ENCODE peak calls at places on chromosomes 11 and 22, in six cellular contexts. W, I, B, M, L and H are unnamed samples.

GRCh38 chr11:995752-996420 is 40.6 kb downstream of the MUC6 start:
- DNase-seq in W (no peak), I (no peak), M (no peak), L (no peak), B (no peak), H (no peak)

GRCh38 chr11:6206456-6207180 is 1.3 kb downstream of the C11orf42 start:
- DNase-seq in B (peak), L (no peak), M (no peak), W (no peak), I (no peak), H (peak)

GRCh38 chr11:9362393-9362863 is 22.0 kb upstream of the IPO7 start:
- DNase-seq in B (peak), I (no peak), W (no peak), L (no peak), M (no peak), H (no peak)

GRCh38 chr11:78714539-78714938 is 139.9 kb upstream of the NARS2 start:
- DNase-seq in M (no peak), B (no peak), W (no peak), L (peak), I (no peak), H (no peak)

GRCh38 chr11:68141247-68142027 is 20.2 kb upstream of the CHKA start:
- DNase-seq in W (no peak), M (no peak), B (no peak), L (no peak), I (no peak), H (no peak)

GRCh38 chr11:60711316-60711715 is 11.9 kb downstream of the MS4A8 start:
- DNase-seq in I (no peak), W (no peak), M (no peak), L (no peak), B (no peak), H (no peak)

GRCh38 chr22:22593964-22594656 is 35.0 kb upstream of the PRAME start:
- DNase-seq in L (peak), I (no peak), M (peak), B (peak), W (no peak), H (no peak)

GRCh38 chr22:36808611-36809344 is 8.1 kb downstream of the PVALB start:
- DNase-seq in B (no peak), L (no peak), W (no peak), I (no peak), M (no peak), H (no peak)

GRCh38 chr11:65589444-65590239 is 6.0 kb downstream of the KCNK7 start:
- DNase-seq in B (no peak), M (no peak), W (no peak), L (peak), I (no peak), H (no peak)

GRCh38 chr11:66996609-66997273 is 21.6 kb downstream of the C11orf86 start:
- DNase-seq in L (no peak), M (no peak), B (peak), W (no peak), I (peak), H (no peak)

GRCh38 chr11:119829407-119829806 is 100.4 kb upstream of the NECTIN1 start:
- DNase-seq in B (no peak), I (no peak), M (no peak), W (peak), L (no peak), H (no peak)

GRCh38 chr11:126345759-126346585 is 9.5 kb upstream of the ST3GAL4 start:
- DNase-seq in B (peak), W (peak), I (no peak), M (no peak), L (no peak), H (no peak)

GRCh38 chr11:61969838-61970452 is 2.5 kb upstream of the FTH1 start:
- DNase-seq in L (no peak), W (no peak), B (peak), M (no peak), I (peak), H (no peak)

GRCh38 chr11:61973603-61974162 is 6.2 kb upstream of the FTH1 start:
- DNase-seq in M (no peak), B (peak), W (no peak), I (no peak), L (no peak), H (peak)

GRCh38 chr11:61971177-61972111 is 4.0 kb upstream of the FTH1 start:
- DNase-seq in M (peak), W (peak), B (peak), I (peak), L (peak), H (peak)

GRCh38 chr11:61972796-61973602 is 5.6 kb upstream of the FTH1 start:
- DNase-seq in M (no peak), L (no peak), B (no peak), I (peak), W (no peak), H (no peak)

GRCh38 chr11:61972112-61972795 is 4.8 kb upstream of the FTH1 start:
- DNase-seq in M (no peak), W (no peak), L (no peak), B (peak), I (no peak), H (no peak)
- H3K4me3 ChIP-seq in M (no peak), W (no peak), L (no peak), B (peak), I (no peak), H (peak)

DNA sequence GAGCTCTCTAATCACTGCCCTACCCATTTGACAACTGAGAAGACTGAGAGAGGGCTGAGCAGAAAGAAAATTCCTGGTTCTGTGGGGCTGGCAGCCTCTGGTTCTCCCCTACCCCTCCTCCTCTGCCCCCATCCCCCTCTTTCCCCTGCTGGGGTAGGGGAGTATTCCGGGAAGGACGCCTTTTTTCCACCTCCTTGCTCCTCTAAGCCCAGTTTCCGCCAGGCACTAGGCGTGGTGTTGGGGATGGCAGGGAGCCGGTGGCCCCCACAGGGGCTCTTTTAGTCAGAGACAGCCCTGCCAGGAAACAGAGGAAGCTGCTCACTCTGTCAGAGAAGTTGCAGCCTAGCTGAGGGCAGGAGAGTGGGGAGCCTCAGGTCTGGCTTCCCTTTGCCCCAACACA is 15.6 kb upstream of the ARHGEF17 start:
- DNase-seq in W (no peak), L (no peak), B (no peak), I (no peak), M (no peak), H (no peak)
- H3K4me3 ChIP-seq in W (no peak), L (no peak), B (no peak), I (no peak), M (no peak), H (no peak)

DNA sequence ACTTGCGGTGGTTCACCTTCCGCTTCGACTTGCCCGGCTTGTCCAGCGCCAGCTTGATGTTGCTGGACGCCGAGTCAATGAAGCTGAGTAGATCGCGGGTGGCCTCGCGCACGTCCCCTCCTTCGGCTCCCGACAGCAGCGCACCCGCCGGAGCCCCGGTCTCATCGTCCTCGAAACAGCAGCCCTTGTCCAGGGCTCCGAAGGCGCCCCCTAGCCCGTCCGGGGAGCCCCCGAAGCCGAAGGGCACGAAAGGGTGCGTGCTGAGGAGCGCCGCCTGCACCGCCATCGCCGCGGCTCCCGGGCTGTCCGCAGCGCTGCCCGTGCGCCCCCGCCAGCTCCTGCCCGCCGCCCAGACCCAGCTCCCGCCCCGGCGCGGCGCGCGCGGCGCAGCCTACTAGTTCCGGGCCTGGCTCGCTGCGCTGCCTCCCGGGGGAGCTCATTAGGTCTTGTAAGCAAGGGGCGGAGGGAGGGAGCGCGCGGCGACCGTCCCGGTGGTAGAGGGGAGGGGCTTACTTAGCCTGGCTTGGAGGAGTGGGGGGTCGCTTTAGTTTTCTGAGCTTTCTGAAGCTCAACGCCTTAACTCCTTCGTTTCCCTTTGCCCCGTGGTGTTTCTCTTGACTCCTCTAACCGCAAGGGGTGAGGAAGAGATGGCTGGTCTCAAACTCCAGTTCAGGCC is at the start of gene FAM181B:
- DNase-seq in B (peak), I (no peak), L (peak), W (peak), M (peak), H (no peak)
- H3K4me3 ChIP-seq in B (peak), I (peak), L (peak), W (peak), M (peak), H (peak)

DNA sequence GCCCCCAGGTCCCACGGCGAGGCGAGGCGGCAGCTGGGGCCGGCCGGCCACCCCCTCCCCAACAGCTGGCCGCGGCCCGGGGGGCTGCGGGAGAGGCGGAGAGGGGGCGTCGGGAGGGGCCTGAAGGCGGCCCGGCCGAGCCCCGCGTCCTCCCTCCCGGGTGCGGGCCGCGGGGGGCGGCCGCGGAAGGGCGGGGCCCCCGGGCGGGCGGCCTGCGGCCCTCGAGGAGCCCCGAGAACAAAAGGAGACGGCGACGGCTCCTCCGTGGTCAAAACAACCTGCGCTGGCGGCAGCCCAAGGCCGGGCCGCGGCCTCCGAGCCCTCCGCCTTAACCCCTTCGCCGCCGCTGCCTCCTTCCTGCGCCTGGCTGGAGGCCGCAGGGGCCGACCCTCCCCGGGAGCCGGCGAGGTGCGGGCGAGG is 2.4 kb downstream of the PDGFB start:
- DNase-seq in L (no peak), M (no peak), B (no peak), I (no peak), W (no peak), H (no peak)
- H3K4me3 ChIP-seq in L (peak), M (peak), B (no peak), I (no peak), W (peak), H (peak)

GRCh38 chr22:41362615-41363014 is 19.1 kb upstream of the TEF start:
- DNase-seq in L (no peak), M (no peak), W (no peak), I (no peak), B (no peak), H (no peak)
- H3K4me3 ChIP-seq in L (no peak), M (no peak), W (no peak), I (no peak), B (no peak), H (no peak)

GRCh38 chr11:128684582-128685382 is 9.1 kb upstream of the FLI1 start:
- DNase-seq in B (no peak), I (no peak), W (no peak), L (no peak), M (no peak), H (no peak)
- H3K4me3 ChIP-seq in B (no peak), I (no peak), W (peak), L (no peak), M (no peak), H (peak)

GRCh38 chr11:57599381-57599780 is 1.9 kb downstream of the SERPING1 start:
- DNase-seq in L (no peak), W (no peak), B (no peak), I (no peak), M (no peak), H (no peak)

GRCh38 chr11:57598831-57599155 is 1.3 kb downstream of the SERPING1 start:
- DNase-seq in I (no peak), L (no peak), B (peak), M (no peak), W (no peak), H (no peak)

GRCh38 chr11:57601297-57601696 is 3.8 kb downstream of the SERPING1 start:
- DNase-seq in L (no peak), B (peak), M (no peak), W (no peak), I (no peak), H (no peak)

DNA sequence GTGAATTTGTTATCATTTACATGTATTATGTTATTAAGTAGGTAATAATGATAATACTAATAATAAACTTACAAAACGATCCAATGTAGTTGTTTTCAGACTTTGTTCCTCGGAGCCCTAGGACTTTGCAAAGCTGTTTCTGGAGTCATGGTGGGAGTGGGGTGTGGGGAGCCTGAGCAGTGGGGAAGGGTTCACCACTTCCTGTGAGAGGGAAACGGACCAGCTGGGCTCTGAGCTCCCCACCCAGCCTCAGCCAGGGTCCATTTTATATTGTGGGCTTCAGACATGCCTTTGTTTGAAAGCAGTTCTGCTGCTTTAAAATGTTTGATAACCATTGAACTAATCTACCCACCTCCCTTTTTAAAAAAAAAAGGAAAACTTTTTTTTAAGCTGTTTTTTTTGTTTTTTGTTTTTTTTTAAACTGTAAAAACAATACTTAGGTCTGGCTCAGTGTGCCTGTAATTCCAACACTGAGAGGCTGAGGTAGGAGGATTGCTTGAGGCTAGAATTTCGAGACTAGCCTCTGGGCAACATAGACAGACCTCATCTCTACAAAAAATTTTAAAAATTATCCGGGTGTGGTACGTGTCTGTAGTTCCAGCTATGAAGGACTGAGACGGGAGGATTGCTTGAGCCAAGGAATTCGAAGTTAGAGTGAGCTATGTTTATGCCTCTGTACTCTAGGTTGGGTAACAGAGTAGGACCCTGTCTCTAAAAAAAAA is 7.0 kb downstream of the SERPING1 start:
- DNase-seq in I (no peak), M (no peak), L (no peak), W (no peak), B (no peak), H (no peak)
- H3K4me3 ChIP-seq in I (no peak), M (no peak), L (no peak), W (no peak), B (no peak), H (no peak)